ENCODE peak calls at places on chromosomes 13 and 19, in six cellular contexts. Y is GM12878, L is SK-N-SH, J is HL-60, A is K562, R is H1. W is an unnamed sample.

GRCh38 chr19:28465317-28466086 is 747.4 kb downstream of the UQCRFS1 start:
- DNase-seq in Y (no peak), L (no peak), J (no peak), A (no peak), R (no peak), W (no peak)

GRCh38 chr19:47274891-47275865 is 493 bp downstream of the INAFM1 start:
- DNase-seq in Y (no peak), L (peak), J (no peak), A (peak), R (peak), W (no peak)

GRCh38 chr19:49939721-49940481 is 10.6 kb upstream of the NUP62 start:
- DNase-seq in Y (no peak), L (no peak), J (no peak), A (no peak), R (no peak), W (no peak)

GRCh38 chr19:32691952-32692726 is 518 bp downstream of the NUDT19 start:
- DNase-seq in Y (no peak), L (peak), J (peak), A (peak), R (peak), W (no peak)

GRCh38 chr13:76620036-76620435 is 266.2 kb downstream of the KCTD12 start:
- DNase-seq in Y (no peak), L (no peak), J (no peak), A (no peak), R (no peak), W (no peak)

GRCh38 chr19:6738726-6739389 is 622 bp upstream of the TRIP10 start:
- DNase-seq in Y (no peak), L (no peak), J (no peak), A (no peak), R (peak), W (no peak)

GRCh38 chr13:109481046-109481445 is 305.3 kb downstream of the IRS2 start:
- DNase-seq in Y (no peak), L (no peak), J (no peak), A (no peak), R (no peak), W (no peak)

GRCh38 chr13:76864259-76864658 is 21.9 kb downstream of the KCTD12 start:
- DNase-seq in Y (no peak), L (no peak), J (no peak), A (no peak), R (no peak), W (no peak)

GRCh38 chr19:12379732-12380443 is 14.4 kb upstream of the ZNF442 start:
- DNase-seq in Y (no peak), L (no peak), J (no peak), A (no peak), R (no peak), W (no peak)

GRCh38 chr13:46896346-46897138 is at the start of gene HTR2A:
- DNase-seq in Y (no peak), L (no peak), J (no peak), A (no peak), R (no peak), W (no peak)

GRCh38 chr19:31451686-31452325 is 102.6 kb upstream of the TSHZ3 start:
- DNase-seq in Y (no peak), L (no peak), J (no peak), A (no peak), R (no peak), W (no peak)

GRCh38 chr19:34644991-34645461 is 31.9 kb downstream of the SCGB2B2 start:
- DNase-seq in Y (no peak), L (peak), J (no peak), A (no peak), R (no peak), W (no peak)

GRCh38 chr19:17893766-17894165 is 22.0 kb downstream of the SLC5A5 start:
- DNase-seq in Y (no peak), L (no peak), J (no peak), A (peak), R (no peak), W (no peak)

GRCh38 chr19:17888260-17888659 is 16.5 kb downstream of the SLC5A5 start:
- DNase-seq in Y (no peak), L (no peak), J (no peak), A (no peak), R (no peak), W (no peak)

GRCh38 chr19:17883627-17884413 is 12.1 kb downstream of the SLC5A5 start:
- DNase-seq in Y (no peak), L (peak), J (no peak), A (peak), R (no peak), W (no peak)

GRCh38 chr19:17886515-17886914 is 14.8 kb downstream of the SLC5A5 start:
- DNase-seq in Y (peak), L (no peak), J (no peak), A (no peak), R (no peak), W (no peak)

GRCh38 chr19:17889609-17890214 is 18.0 kb downstream of the SLC5A5 start:
- DNase-seq in Y (no peak), L (no peak), J (no peak), A (peak), R (peak), W (peak)
- TF ChIP-seq GABPA in Y (no peak), L (no peak), J (no peak), A (no peak), R (no peak), W (no peak)

GRCh38 chr19:572891-573825 is 762 bp downstream of the BSG start:
- DNase-seq in Y (no peak), L (peak), J (no peak), A (peak), R (no peak), W (no peak)
- TF ChIP-seq GABPA in Y (no peak), L (no peak), J (no peak), A (no peak), R (no peak), W (no peak)

GRCh38 chr19:4338441-4339350 is at the start of gene STAP2:
- DNase-seq in Y (no peak), L (no peak), J (no peak), A (no peak), R (peak), W (peak)
- TF ChIP-seq GABPA in Y (no peak), L (no peak), J (no peak), A (no peak), R (no peak), W (no peak)

DNA sequence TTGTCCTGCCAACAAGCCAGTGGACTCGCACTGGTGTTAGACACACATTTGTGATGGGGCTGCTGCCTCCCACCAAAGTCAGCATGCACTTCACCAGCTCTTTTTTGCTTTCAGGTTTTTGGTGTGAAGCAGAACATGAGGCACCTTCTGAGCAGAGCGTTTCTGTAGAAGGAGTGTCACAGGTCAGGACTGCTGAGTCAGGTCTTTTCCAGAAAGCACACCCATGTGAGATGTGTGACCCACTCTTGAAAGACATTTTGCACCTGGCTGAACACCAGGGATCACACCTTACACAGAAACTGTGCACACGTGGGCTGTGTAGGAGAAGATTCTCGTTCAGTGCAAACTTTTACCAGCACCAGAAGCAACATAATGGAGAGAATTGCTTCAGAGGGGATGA is 4.8 kb downstream of the ZNF304 start:
- DNase-seq in Y (no peak), L (no peak), J (no peak), A (no peak), R (no peak), W (no peak)
- TF ChIP-seq GABPA in Y (no peak), L (no peak), J (no peak), A (no peak), R (no peak), W (no peak)

GRCh38 chr13:112335135-112335534 is 41.0 kb upstream of the SPACA7 start:
- DNase-seq in Y (no peak), L (no peak), J (no peak), A (no peak), R (no peak), W (no peak)

GRCh38 chr13:112332727-112333126 is 43.4 kb upstream of the SPACA7 start:
- DNase-seq in Y (no peak), L (no peak), J (no peak), A (no peak), R (no peak), W (no peak)

GRCh38 chr13:112330479-112331407 is 45.4 kb upstream of the SPACA7 start:
- DNase-seq in Y (no peak), L (no peak), J (no peak), A (no peak), R (no peak), W (no peak)

GRCh38 chr13:112331675-112332074 is 44.5 kb upstream of the SPACA7 start:
- DNase-seq in Y (no peak), L (no peak), J (no peak), A (no peak), R (no peak), W (no peak)

GRCh38 chr13:112333756-112334543 is 42.2 kb upstream of the SPACA7 start:
- DNase-seq in Y (no peak), L (no peak), J (no peak), A (peak), R (no peak), W (no peak)
- TF ChIP-seq GABPA in Y (no peak), L (no peak), J (no peak), A (no peak), R (no peak), W (no peak)

GRCh38 chr13:45849408-45849807 is 2.1 kb downstream of the SIAH3 start:
- DNase-seq in Y (no peak), L (no peak), J (no peak), A (no peak), R (no peak), W (no peak)

GRCh38 chr13:45851171-45851889 is at the start of gene SIAH3:
- DNase-seq in Y (no peak), L (peak), J (no peak), A (no peak), R (peak), W (no peak)

GRCh38 chr13:45846681-45847080 is 4.9 kb downstream of the SIAH3 start:
- DNase-seq in Y (no peak), L (no peak), J (no peak), A (no peak), R (no peak), W (no peak)

GRCh38 chr13:45847554-45848224 is 3.9 kb downstream of the SIAH3 start:
- DNase-seq in Y (no peak), L (no peak), J (no peak), A (no peak), R (no peak), W (no peak)

GRCh38 chr13:45850020-45850613 is 1.4 kb downstream of the SIAH3 start:
- DNase-seq in Y (no peak), L (peak), J (no peak), A (no peak), R (peak), W (no peak)
- TF ChIP-seq GABPA in Y (no peak), L (no peak), J (no peak), A (no peak), R (no peak), W (no peak)

DNA sequence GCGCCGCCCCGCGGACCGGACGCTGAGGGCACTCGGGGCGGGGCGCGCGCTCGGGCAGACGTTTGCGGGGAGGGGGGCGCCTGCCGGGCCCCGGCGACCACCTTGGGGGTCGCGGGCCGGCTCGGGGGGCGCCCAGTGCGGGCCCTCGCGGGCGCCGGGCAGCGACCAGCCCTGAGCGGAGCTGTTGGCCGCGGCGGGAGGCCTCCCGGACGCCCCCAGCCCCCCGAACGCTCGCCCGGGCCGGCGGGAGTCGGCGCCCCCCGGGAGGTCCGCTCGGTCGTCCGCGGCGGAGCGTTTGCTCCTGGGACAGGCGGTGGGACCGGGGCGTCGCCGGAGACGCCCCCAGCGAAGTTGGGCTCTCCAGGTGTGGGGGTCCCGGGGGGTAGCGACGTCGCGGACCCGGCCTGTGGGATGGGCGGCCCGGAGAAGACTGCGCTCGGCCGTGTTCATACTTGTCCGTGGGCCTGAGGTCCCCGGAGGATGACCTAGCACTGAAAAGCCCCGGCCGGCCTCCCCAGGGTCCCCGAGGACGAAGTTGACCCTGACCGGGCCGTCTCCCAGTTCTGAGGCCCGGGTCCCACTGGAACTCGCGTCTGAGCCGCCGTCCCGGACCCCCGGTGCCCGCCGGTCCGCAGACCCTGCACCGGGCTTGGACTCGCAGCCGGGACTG is 620 bp downstream of the STK11 start:
- DNase-seq in Y (no peak), L (peak), J (no peak), A (no peak), R (no peak), W (no peak)
- TF ChIP-seq GABPA in Y (no peak), L (no peak), J (no peak), A (no peak), R (no peak), W (no peak)